ENCODE peak calls at places on chromosomes 1 and 21, in four cellular contexts. Y, K, B and D are unnamed samples.

GRCh38 chr1:8629241-8630091 is 188.0 kb downstream of the RERE start:
- DNase-seq in Y (peak), K (no peak), B (peak), D (no peak)

GRCh38 chr1:229514578-229515275 is 6.6 kb upstream of the NUP133 start:
- DNase-seq in Y (no peak), K (no peak), B (peak), D (peak)

GRCh38 chr1:65476327-65476726 is 55.9 kb downstream of the LEPR start:
- DNase-seq in Y (no peak), K (no peak), B (no peak), D (peak)

GRCh38 chr21:39263372-39263771 is 50.1 kb downstream of the BRWD1 start:
- DNase-seq in Y (no peak), K (no peak), B (no peak), D (no peak)

GRCh38 chr1:91804546-91805023 is 81.4 kb downstream of the TGFBR3 start:
- DNase-seq in Y (no peak), K (peak), B (peak), D (no peak)

GRCh38 chr1:168751195-168751650 is 22.2 kb upstream of the DPT start:
- DNase-seq in Y (no peak), K (no peak), B (no peak), D (no peak)

GRCh38 chr1:226485192-226485591 is 63.4 kb upstream of the STUM start:
- DNase-seq in Y (no peak), K (no peak), B (no peak), D (no peak)

GRCh38 chr1:12511516-12512468 is 106.2 kb downstream of the DHRS3 start:
- DNase-seq in Y (no peak), K (no peak), B (no peak), D (no peak)

GRCh38 chr1:241533375-241534115 is 1.4 kb downstream of the KMO start:
- DNase-seq in Y (no peak), K (no peak), B (no peak), D (no peak)

GRCh38 chr1:159829822-159830455 is 3.3 kb downstream of the SLAMF8 start:
- DNase-seq in Y (no peak), K (no peak), B (peak), D (no peak)